ENCODE peak calls at places on chromosomes 1 and 21, in ten cellular contexts. B is neural progenitor cell, N is HFF-Myc, F is cardiac muscle cell, X is ovary, K is prostate gland, I is IMR-90, G is foreskin fibroblast, E is psoas muscle, P is Caco-2. A is an unnamed sample.
A peak's percentile ranks its signal among the peaks of the same experiment; 100 is the strongest.

GRCh38 chr1:203754455-203754864 is 10.5 kb upstream of the LAX1 start:
- DNase-seq in F (no peak), E (no peak), K (no peak), X (no peak), P (no peak), I (no peak), N (no peak), B (no peak), G (no peak), A (no peak)

GRCh38 chr1:3504151-3504822 is 49.8 kb downstream of the ARHGEF16 start:
- DNase-seq in I (peak; percentile 89), P (no peak), B (no peak), X (peak; percentile 63), G (peak; percentile 64), N (peak; percentile 17), F (no peak), K (no peak), E (peak; percentile 92), A (peak; percentile 93)

GRCh38 chr1:212607206-212607923 is 1.2 kb upstream of the ATF3 start:
- DNase-seq in X (peak; percentile 57), B (peak; percentile 47), I (no peak), F (peak; percentile 42), E (peak; percentile 35), N (no peak), K (peak; percentile 23), P (no peak), G (peak; percentile 28), A (no peak)

GRCh38 chr1:202968895-202969295 is 1.8 kb upstream of the CYB5R1 start:
- DNase-seq in E (peak; percentile 26), N (peak; percentile 46), K (no peak), G (peak; percentile 78), F (peak; percentile 69), B (peak; percentile 77), I (peak; percentile 65), X (peak; percentile 43), P (peak; percentile 64), A (peak; percentile 64)

GRCh38 chr21:36113647-36114428 is 21.0 kb upstream of the CBR3 start:
- DNase-seq in F (no peak), E (no peak), P (peak; percentile 80), K (peak; percentile 47), N (no peak), X (no peak), G (no peak), I (no peak), B (no peak), A (no peak)

GRCh38 chr1:54227836-54228435 is 28.0 kb downstream of the MRPL37 start:
- DNase-seq in B (peak; percentile 67), N (no peak), F (no peak), X (no peak), E (no peak), K (no peak), G (peak; percentile 54), I (no peak), P (no peak), A (no peak)

GRCh38 chr1:41347276-41347675 is 14.0 kb upstream of the FOXO6 start:
- DNase-seq in F (no peak), N (no peak), X (no peak), E (no peak), I (no peak), B (no peak), K (no peak), G (no peak), P (no peak), A (no peak)

GRCh38 chr1:40876891-40877290 is 14.7 kb upstream of the CITED4 start:
- DNase-seq in I (peak; percentile 28), F (no peak), N (no peak), K (no peak), E (no peak), G (peak; percentile 68), P (no peak), B (no peak), X (no peak), A (no peak)

GRCh38 chr1:40185951-40186864 is 25.0 kb downstream of the RLF start:
- DNase-seq in P (no peak), B (no peak), I (peak; percentile 62), X (no peak), G (peak; percentile 41), E (no peak), N (peak; percentile 5), F (no peak), K (no peak), A (peak; percentile 71)

GRCh38 chr1:214475746-214476145 is 75.7 kb downstream of the PTPN14 start:
- DNase-seq in N (no peak), I (no peak), X (no peak), P (no peak), F (no peak), B (no peak), E (no peak), G (no peak), K (no peak), A (peak; percentile 46)

GRCh38 chr1:21319447-21320407 is 29.5 kb upstream of the ECE1 start:
- DNase-seq in B (no peak), E (no peak), F (no peak), P (no peak), N (no peak), G (no peak), I (no peak), X (no peak), K (peak; percentile 70), A (no peak)

GRCh38 chr1:3611170-3612019 is at the start of gene MEGF6:
- DNase-seq in N (no peak), G (peak; percentile 58), E (peak; percentile 69), X (peak; percentile 81), P (peak; percentile 94), K (peak; percentile 51), I (peak; percentile 8), B (peak; percentile 98), F (peak; percentile 96), A (peak; percentile 55)

GRCh38 chr1:64093941-64094340 is 109.5 kb upstream of the UBE2U start:
- DNase-seq in F (no peak), B (no peak), K (no peak), E (no peak), I (peak; percentile 64), N (no peak), G (peak; percentile 71), X (no peak), P (no peak), A (no peak)

GRCh38 chr1:193058529-193059281 is 455 bp downstream of the UCHL5 start:
- DNase-seq in P (peak; percentile 54), X (peak; percentile 21), N (no peak), B (no peak), F (peak; percentile 40), G (peak; percentile 68), K (peak; percentile 8), I (peak; percentile 56), E (no peak), A (peak; percentile 45)

GRCh38 chr1:204471687-204472086 is 22.9 kb downstream of the PIK3C2B start:
- DNase-seq in X (no peak), F (no peak), I (no peak), N (no peak), P (no peak), K (no peak), B (no peak), G (no peak), E (no peak), A (no peak)

GRCh38 chr1:2304921-2305681 is 77.0 kb downstream of the SKI start:
- DNase-seq in K (no peak), X (no peak), P (no peak), I (no peak), F (no peak), G (no peak), E (no peak), N (no peak), B (no peak), A (no peak)

GRCh38 chr1:50620680-50621329 is 197.6 kb upstream of the DMRTA2 start:
- DNase-seq in B (peak; percentile 11), F (peak; percentile 5), N (no peak), P (peak; percentile 27), X (no peak), E (no peak), G (peak; percentile 38), K (peak; percentile 28), I (peak; percentile 40), A (no peak)
- TF ChIP-seq CTCF in B (peak; percentile 59), F (peak; percentile 58), N (peak; percentile 32), P (peak; percentile 61), X (no peak), E (peak; percentile 10), G (peak; percentile 50), K (no peak), I (peak; percentile 70), A (peak; percentile 65)

DNA sequence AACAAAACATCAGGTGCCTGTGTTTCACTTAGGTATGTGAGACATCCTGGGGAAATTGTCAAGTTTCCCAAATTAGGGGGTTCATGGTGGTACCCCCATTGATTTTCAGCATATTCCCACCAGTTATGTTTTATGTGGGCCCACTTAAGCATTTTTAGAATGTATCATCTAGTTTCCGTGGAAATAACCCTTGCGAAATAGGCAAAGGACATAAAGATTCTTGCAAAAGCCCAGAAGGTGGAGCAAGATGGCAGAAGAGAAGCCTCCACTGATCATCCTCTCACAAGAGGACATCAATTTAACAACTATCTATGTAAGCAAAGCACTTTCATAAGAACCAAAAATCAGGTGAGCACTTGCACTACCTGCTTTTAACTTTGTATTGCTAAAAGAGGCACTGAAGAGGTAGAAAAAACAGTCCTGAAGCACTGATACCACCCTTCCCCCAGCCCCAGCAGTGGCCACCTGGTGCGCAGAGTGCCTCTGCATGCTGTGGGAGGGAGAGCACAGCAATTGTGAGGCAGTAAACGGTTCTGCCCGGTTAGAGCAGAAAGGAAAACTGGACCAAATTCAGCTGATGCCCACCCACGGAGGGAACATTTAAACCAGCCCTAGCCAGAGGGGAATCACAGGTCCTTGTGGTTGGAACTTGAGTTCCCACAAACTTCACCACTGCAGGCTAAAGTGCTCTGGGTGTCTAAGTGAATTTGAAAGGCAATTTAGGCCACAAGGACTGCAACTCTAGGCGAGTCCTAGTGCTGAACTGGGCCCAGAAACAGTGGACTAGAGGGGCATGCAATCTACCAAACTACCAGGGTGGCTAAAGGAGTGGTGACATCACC is 23.2 kb downstream of the MCOLN2 start:
- DNase-seq in F (no peak), N (no peak), X (no peak), P (no peak), I (no peak), E (no peak), K (no peak), G (peak; percentile 82), B (no peak), A (no peak)
- TF ChIP-seq CTCF in F (no peak), N (no peak), X (no peak), P (no peak), I (no peak), E (no peak), K (no peak), G (no peak), B (no peak), A (no peak)

DNA sequence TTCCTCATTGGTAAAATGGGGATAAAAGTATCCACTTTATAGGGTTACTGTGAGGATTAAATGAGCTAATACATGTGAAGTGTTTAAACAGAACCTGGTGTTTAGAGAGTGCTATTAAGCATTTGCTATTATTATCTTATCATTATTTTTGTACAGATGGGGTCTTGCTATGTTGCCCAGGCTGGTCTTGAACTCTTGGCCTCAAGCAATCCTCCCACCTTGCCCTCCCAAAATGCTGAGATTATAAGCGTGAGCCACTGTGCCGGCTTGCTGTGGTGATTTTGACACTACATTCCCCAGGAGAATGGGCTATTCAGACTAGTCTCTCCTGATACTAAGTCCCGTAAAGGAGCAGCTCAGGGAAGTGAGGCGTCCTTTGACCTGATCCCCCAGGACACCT is 6.3 kb upstream of the ARHGEF10L start:
- DNase-seq in I (no peak), F (no peak), P (no peak), B (no peak), G (no peak), X (no peak), K (no peak), N (no peak), E (no peak), A (no peak)
- TF ChIP-seq CTCF in I (no peak), F (no peak), P (no peak), B (no peak), G (no peak), X (no peak), K (no peak), N (no peak), E (no peak), A (no peak)

GRCh38 chr1:183559061-183559460 is 31.2 kb downstream of the NCF2 start:
- DNase-seq in G (no peak), E (no peak), P (no peak), B (no peak), N (no peak), F (no peak), I (no peak), K (no peak), X (no peak), A (no peak)
- TF ChIP-seq CTCF in G (no peak), E (no peak), P (no peak), B (no peak), N (no peak), F (no peak), I (no peak), K (no peak), X (no peak), A (no peak)

A was measured in brain microvascular endothelial cell.